ENCODE peak calls at places on chromosomes 6 and 20, in four cellular contexts. M is small intestine, C is amniotic epithelial cell, Z is cardiac fibroblast. Q is an unnamed sample.

GRCh38 chr6:153131037-153131981 is at the start of gene RGS17:
- DNase-seq in Z (peak; percentile 86), C (peak; percentile 64), M (peak; percentile 8), Q (peak; percentile 77)

GRCh38 chr20:56735087-56735642 is 106.1 kb downstream of the TFAP2C start:
- DNase-seq in M (no peak), C (no peak), Z (no peak), Q (no peak)

GRCh38 chr6:42696526-42697267 is 25.7 kb downstream of the PRPH2 start:
- DNase-seq in M (no peak), C (peak; percentile 33), Z (peak; percentile 80), Q (no peak)

GRCh38 chr6:56669585-56669984 is 26.9 kb upstream of the DST start:
- DNase-seq in Z (no peak), C (no peak), M (no peak), Q (no peak)

GRCh38 chr6:109241199-109241598 is 141.1 kb downstream of the CD164 start:
- DNase-seq in M (no peak), C (peak; percentile 86), Z (peak; percentile 45), Q (peak; percentile 91)

GRCh38 chr20:2767768-2768631 is 32.4 kb downstream of the CPXM1 start:
- DNase-seq in M (no peak), C (no peak), Z (peak; percentile 67), Q (peak; percentile 30)

GRCh38 chr20:46013826-46014516 is 5.3 kb downstream of the MMP9 start:
- DNase-seq in M (peak; percentile 54), Z (peak; percentile 41), C (peak; percentile 22), Q (no peak)

GRCh38 chr20:64196831-64197418 is 32.7 kb downstream of the MYT1 start:
- DNase-seq in Z (no peak), M (no peak), C (no peak), Q (no peak)

GRCh38 chr20:47204746-47205122 is 151.8 kb downstream of the ZMYND8 start:
- DNase-seq in Z (no peak), M (no peak), C (no peak), Q (no peak)

GRCh38 chr6:163148781-163149534 is 265.6 kb upstream of the QKI start:
- DNase-seq in Z (no peak), M (no peak), C (no peak), Q (no peak)

GRCh38 chr6:40631760-40632159 is 44.6 kb upstream of the LRFN2 start:
- DNase-seq in M (no peak), C (no peak), Z (no peak), Q (no peak)

GRCh38 chr20:36569847-36570429 is 3.5 kb upstream of the TGIF2 start:
- DNase-seq in C (peak; percentile 83), M (no peak), Z (peak; percentile 68), Q (peak; percentile 55)

GRCh38 chr6:147001621-147002020 is 202.6 kb upstream of the STXBP5 start:
- DNase-seq in Z (no peak), C (peak; percentile 27), M (no peak), Q (peak; percentile 61)

GRCh38 chr6:69974193-69974592 is 107.8 kb downstream of the COL19A1 start:
- DNase-seq in C (peak; percentile 13), Z (peak; percentile 21), M (no peak), Q (peak; percentile 78)

GRCh38 chr6:38570750-38571149 is 69.0 kb downstream of the BTBD9 start:
- DNase-seq in C (peak; percentile 27), M (peak; percentile 10), Z (peak; percentile 41), Q (peak; percentile 11)

GRCh38 chr20:37194616-37195015 is 15.3 kb upstream of the MROH8 start:
- DNase-seq in C (no peak), Z (no peak), M (no peak), Q (no peak)

GRCh38 chr6:159977242-159978214 is 8.6 kb downstream of the IGF2R start:
- DNase-seq in C (no peak), M (no peak), Z (peak; percentile 79), Q (no peak)

GRCh38 chr6:1722801-1723200 is 113.1 kb downstream of the FOXC1 start:
- DNase-seq in M (no peak), C (no peak), Z (no peak), Q (no peak)

GRCh38 chr20:52004720-52005119 is 186.9 kb downstream of the ZFP64 start:
- DNase-seq in Z (peak; percentile 77), C (peak; percentile 85), M (no peak), Q (peak; percentile 6)

GRCh38 chr6:52666523-52666922 is 4.4 kb upstream of the TMEM14A start:
- DNase-seq in Z (no peak), M (no peak), C (no peak), Q (no peak)

GRCh38 chr20:29301624-29302259 is 1955.7 kb upstream of the DEFB115 start:
- DNase-seq in Z (no peak), C (no peak), M (no peak), Q (no peak)

GRCh38 chr6:56864171-56864616 is 90.7 kb upstream of the BEND6 start:
- DNase-seq in Z (no peak), C (no peak), M (peak; percentile 30), Q (peak; percentile 70)

GRCh38 chr6:12009180-12009748 is 2.8 kb upstream of the HIVEP1 start:
- DNase-seq in M (no peak), Z (no peak), C (no peak), Q (no peak)

GRCh38 chr6:81486234-81486633 is 266.2 kb downstream of the TENT5A start:
- DNase-seq in M (no peak), C (no peak), Z (no peak), Q (no peak)

GRCh38 chr6:169256518-169256917 is 2.9 kb upstream of the THBS2 start:
- DNase-seq in M (no peak), Z (no peak), C (no peak), Q (no peak)

GRCh38 chr6:93416575-93417420 is 2.6 kb downstream of the EPHA7 start:
- DNase-seq in M (peak; percentile 31), Z (peak; percentile 14), C (peak; percentile 21), Q (peak; percentile 72)

GRCh38 chr6:130602151-130602770 is 224.9 kb upstream of the SMLR1 start:
- DNase-seq in Z (peak; percentile 74), M (no peak), C (peak; percentile 97), Q (peak; percentile 97)

GRCh38 chr6:21022343-21023107 is 488.3 kb downstream of the CDKAL1 start:
- DNase-seq in C (peak; percentile 41), M (peak; percentile 8), Z (peak; percentile 89), Q (peak; percentile 27)

GRCh38 chr6:133553652-133554051 is 312.5 kb downstream of the EYA4 start:
- DNase-seq in C (peak; percentile 58), Z (peak; percentile 79), M (peak; percentile 34), Q (peak; percentile 73)

GRCh38 chr6:132499757-132500156 is 13.2 kb downstream of the STX7 start:
- DNase-seq in C (peak; percentile 64), Z (no peak), M (no peak), Q (no peak)